ENCODE peak calls at places on chromosomes 16 and 17, in seven cellular contexts. M is activated naive CD4-positive, alpha-beta T cell treated with anti-CD3 and anti-CD28 coated beads, Interleukin-2, amount 10 ng/mL, durations not matched to agents 7 days and 5 days; Z is EH; I is cerebellar nuclear complex; T is NCI-H1930; C is stimulated activated naive CD8-positive, alpha-beta T cell treated with anti-CD3 and anti-CD28 coated beads, Interleukin-15, Interleukin-2, amounts not matched to agents 100 U/mL and 50 U/mL, for 24 hours; Q is activated naive CD8-positive, alpha-beta T cell treated with anti-CD3 and anti-CD28 coated beads, Interleukin-2, amount 50 U/mL, for 16 hours. P is an unnamed sample.

GRCh38 chr16:79811541-79811940 is 211.0 kb upstream of the MAF start:
- DNase-seq in M (no peak), Z (no peak), I (no peak), T (no peak), C (no peak), Q (no peak), P (peak)

GRCh38 chr17:33945641-33946546 is 309.2 kb upstream of the CCL2 start:
- DNase-seq in M (no peak), Z (no peak), I (no peak), T (no peak), C (no peak), Q (no peak), P (no peak)

GRCh38 chr17:71168083-71168741 is 952.6 kb upstream of the SOX9 start:
- DNase-seq in M (no peak), Z (no peak), I (no peak), T (no peak), C (no peak), Q (no peak), P (no peak)

GRCh38 chr17:76422406-76422805 is 30.5 kb downstream of the UBE2O start:
- DNase-seq in M (no peak), Z (no peak), I (no peak), T (no peak), C (no peak), Q (no peak), P (no peak)

GRCh38 chr17:57913576-57914273 is 41.5 kb downstream of the CUEDC1 start:
- DNase-seq in M (no peak), Z (no peak), I (no peak), T (no peak), C (no peak), Q (no peak), P (no peak)

GRCh38 chr16:83653785-83654184 is 154.0 kb upstream of the HSBP1 start:
- DNase-seq in M (no peak), Z (peak), I (no peak), T (no peak), C (no peak), Q (no peak), P (peak)

GRCh38 chr17:78708510-78708973 is 73.5 kb downstream of the CYTH1 start:
- DNase-seq in M (peak), Z (peak), I (peak), T (peak), C (peak), Q (peak), P (peak)

GRCh38 chr16:28011223-28011622 is 52.3 kb downstream of the GSG1L start:
- DNase-seq in M (no peak), Z (no peak), I (no peak), T (no peak), C (no peak), Q (no peak), P (no peak)

GRCh38 chr17:8499614-8500013 is 63.9 kb downstream of the NDEL1 start:
- DNase-seq in M (no peak), Z (no peak), I (no peak), T (no peak), C (no peak), Q (no peak), P (no peak)

GRCh38 chr17:82872591-82873520 is 33.0 kb upstream of the ZNF750 start:
- DNase-seq in M (no peak), Z (no peak), I (no peak), T (no peak), C (no peak), Q (no peak), P (no peak)

GRCh38 chr16:3890091-3890490 is 9.6 kb upstream of the CREBBP start:
- DNase-seq in M (no peak), Z (no peak), I (no peak), T (no peak), C (no peak), Q (no peak), P (no peak)

GRCh38 chr16:1318268-1318545 is 8.8 kb downstream of the UBE2I start:
- DNase-seq in M (peak), Z (no peak), I (no peak), T (no peak), C (no peak), Q (no peak), P (no peak)

GRCh38 chr17:59757043-59757824 is 49.8 kb downstream of the VMP1 start:
- DNase-seq in M (no peak), Z (no peak), I (no peak), T (no peak), C (no peak), Q (no peak), P (no peak)

GRCh38 chr16:30004424-30004776 is 6.4 kb downstream of the DOC2A start:
- DNase-seq in M (no peak), Z (no peak), I (no peak), T (no peak), C (no peak), Q (no peak), P (no peak)

GRCh38 chr16:1863681-1864460 is 8.1 kb downstream of the MEIOB start:
- DNase-seq in M (no peak), Z (peak), I (no peak), T (no peak), C (no peak), Q (no peak), P (peak)

P was measured in mesenchymal stem cell.